ENCODE peak calls at places on chromosomes 11 and 22, in five cellular contexts. One of them, this sample, is unnamed.

GRCh38 chr11:70631624-70632047 is 233.3 kb downstream of the CTTN start:
- DNase-seq in pancreas: no peak
- DNase-seq in foreskin fibroblast: no peak
- DNase-seq in choroid plexus epithelial cell: no peak
- DNase-seq in retinal pigment epithelial cell: no peak
- DNase-seq in this sample: no peak

GRCh38 chr11:79439893-79440450 is 858 bp downstream of the TENM4 start:
- DNase-seq in pancreas: peak; percentile 23
- DNase-seq in foreskin fibroblast: no peak
- DNase-seq in choroid plexus epithelial cell: peak; percentile 16
- DNase-seq in retinal pigment epithelial cell: no peak
- DNase-seq in this sample: no peak

GRCh38 chr11:96448225-96448624 is 58.4 kb downstream of the JRKL start:
- DNase-seq in pancreas: no peak
- DNase-seq in foreskin fibroblast: no peak
- DNase-seq in choroid plexus epithelial cell: no peak
- DNase-seq in retinal pigment epithelial cell: no peak
- DNase-seq in this sample: no peak

GRCh38 chr11:78290293-78291176 is 101.8 kb downstream of the USP35 start:
- DNase-seq in pancreas: peak; percentile 20
- DNase-seq in foreskin fibroblast: peak; percentile 86
- DNase-seq in choroid plexus epithelial cell: peak; percentile 98
- DNase-seq in retinal pigment epithelial cell: no peak
- DNase-seq in this sample: peak; percentile 96

GRCh38 chr22:46107089-46107664 is 43.1 kb upstream of the PPARA start:
- DNase-seq in pancreas: peak; percentile 90
- DNase-seq in foreskin fibroblast: peak; percentile 58
- DNase-seq in choroid plexus epithelial cell: no peak
- DNase-seq in retinal pigment epithelial cell: no peak
- DNase-seq in this sample: no peak

GRCh38 chr11:105935791-105936190 is 86.2 kb downstream of the MSANTD4 start:
- DNase-seq in pancreas: no peak
- DNase-seq in foreskin fibroblast: peak; percentile 55
- DNase-seq in choroid plexus epithelial cell: no peak
- DNase-seq in retinal pigment epithelial cell: no peak
- DNase-seq in this sample: peak; percentile 30

GRCh38 chr22:46108564-46109473 is 41.5 kb upstream of the PPARA start:
- DNase-seq in pancreas: peak; percentile 80
- DNase-seq in foreskin fibroblast: peak; percentile 82
- DNase-seq in choroid plexus epithelial cell: peak; percentile 42
- DNase-seq in retinal pigment epithelial cell: no peak
- DNase-seq in this sample: peak; percentile 31

GRCh38 chr11:26860411-26860810 is 133.5 kb upstream of the FIBIN start:
- DNase-seq in pancreas: no peak
- DNase-seq in foreskin fibroblast: peak; percentile 55
- DNase-seq in choroid plexus epithelial cell: no peak
- DNase-seq in retinal pigment epithelial cell: no peak
- DNase-seq in this sample: no peak

GRCh38 chr11:124961972-124962609 is 8.1 kb downstream of the CCDC15 start:
- DNase-seq in pancreas: no peak
- DNase-seq in foreskin fibroblast: peak; percentile 88
- DNase-seq in choroid plexus epithelial cell: peak; percentile 93
- DNase-seq in retinal pigment epithelial cell: peak; percentile 37
- DNase-seq in this sample: peak; percentile 91

GRCh38 chr11:22466809-22467208 is 128.6 kb downstream of the SLC17A6 start:
- DNase-seq in pancreas: no peak
- DNase-seq in foreskin fibroblast: peak; percentile 1
- DNase-seq in choroid plexus epithelial cell: peak; percentile 48
- DNase-seq in retinal pigment epithelial cell: peak; percentile 99
- DNase-seq in this sample: peak; percentile 89

GRCh38 chr11:57214494-57214893 is 22.6 kb downstream of the APLNR start:
- DNase-seq in pancreas: no peak
- DNase-seq in foreskin fibroblast: peak; percentile 89
- DNase-seq in choroid plexus epithelial cell: peak; percentile 77
- DNase-seq in retinal pigment epithelial cell: peak; percentile 62
- DNase-seq in this sample: peak; percentile 75

GRCh38 chr22:27879923-27880322 is 39.1 kb downstream of the PITPNB start:
- DNase-seq in pancreas: no peak
- DNase-seq in foreskin fibroblast: peak; percentile 56
- DNase-seq in choroid plexus epithelial cell: peak; percentile 72
- DNase-seq in retinal pigment epithelial cell: no peak
- DNase-seq in this sample: peak; percentile 65

GRCh38 chr11:124311677-124312076 is 2.1 kb downstream of the OR8D1 start:
- DNase-seq in pancreas: no peak
- DNase-seq in foreskin fibroblast: no peak
- DNase-seq in choroid plexus epithelial cell: no peak
- DNase-seq in retinal pigment epithelial cell: no peak
- DNase-seq in this sample: no peak

GRCh38 chr11:44997566-44997965 is 46.9 kb upstream of the TP53I11 start:
- DNase-seq in pancreas: no peak
- DNase-seq in foreskin fibroblast: no peak
- DNase-seq in choroid plexus epithelial cell: no peak
- DNase-seq in retinal pigment epithelial cell: no peak
- DNase-seq in this sample: no peak

GRCh38 chr22:17121235-17122195 is at the start of gene TMEM121B:
- DNase-seq in pancreas: peak; percentile 70
- DNase-seq in foreskin fibroblast: peak; percentile 80
- DNase-seq in choroid plexus epithelial cell: peak; percentile 44
- DNase-seq in retinal pigment epithelial cell: peak; percentile 8
- DNase-seq in this sample: peak; percentile 47

GRCh38 chr22:27534720-27535125 is 266.8 kb downstream of the MN1 start:
- DNase-seq in pancreas: no peak
- DNase-seq in foreskin fibroblast: peak; percentile 52
- DNase-seq in choroid plexus epithelial cell: peak; percentile 92
- DNase-seq in retinal pigment epithelial cell: no peak
- DNase-seq in this sample: peak; percentile 80

GRCh38 chr22:44337658-44338004 is 24.9 kb upstream of the SHISAL1 start:
- DNase-seq in pancreas: no peak
- DNase-seq in foreskin fibroblast: peak; percentile 85
- DNase-seq in choroid plexus epithelial cell: peak; percentile 65
- DNase-seq in retinal pigment epithelial cell: no peak
- DNase-seq in this sample: peak; percentile 76

DNA sequence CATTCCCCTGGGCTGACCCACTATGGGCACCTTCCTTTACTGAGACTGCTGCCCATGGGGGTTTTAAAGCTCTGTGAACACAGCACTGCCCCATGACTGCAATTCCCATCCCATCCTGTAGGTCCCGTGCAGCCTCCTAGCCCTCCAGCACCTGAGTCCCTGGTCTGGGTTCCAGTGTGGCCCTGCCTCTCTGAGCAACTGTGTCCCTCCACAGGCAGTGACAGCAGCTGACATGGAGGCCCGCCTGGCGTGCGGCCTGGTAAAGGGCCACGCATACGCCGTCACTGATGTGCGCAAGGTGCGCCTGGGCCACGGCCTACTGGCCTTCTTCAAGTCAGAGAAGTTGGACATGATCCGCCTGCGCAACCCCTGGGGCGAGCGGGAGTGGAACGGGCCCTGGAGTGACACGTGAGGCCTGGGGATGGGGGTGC is 12.6 kb downstream of the OMP start:
- DNase-seq in pancreas: no peak
- DNase-seq in foreskin fibroblast: no peak
- DNase-seq in choroid plexus epithelial cell: no peak
- DNase-seq in retinal pigment epithelial cell: no peak
- DNase-seq in this sample: no peak
- TF ChIP-seq CTCF in pancreas: no peak
- TF ChIP-seq CTCF in foreskin fibroblast: peak; percentile 6
- TF ChIP-seq CTCF in choroid plexus epithelial cell: peak; percentile 43
- TF ChIP-seq CTCF in retinal pigment epithelial cell: peak; percentile 35
- TF ChIP-seq CTCF in this sample: peak; percentile 22

DNA sequence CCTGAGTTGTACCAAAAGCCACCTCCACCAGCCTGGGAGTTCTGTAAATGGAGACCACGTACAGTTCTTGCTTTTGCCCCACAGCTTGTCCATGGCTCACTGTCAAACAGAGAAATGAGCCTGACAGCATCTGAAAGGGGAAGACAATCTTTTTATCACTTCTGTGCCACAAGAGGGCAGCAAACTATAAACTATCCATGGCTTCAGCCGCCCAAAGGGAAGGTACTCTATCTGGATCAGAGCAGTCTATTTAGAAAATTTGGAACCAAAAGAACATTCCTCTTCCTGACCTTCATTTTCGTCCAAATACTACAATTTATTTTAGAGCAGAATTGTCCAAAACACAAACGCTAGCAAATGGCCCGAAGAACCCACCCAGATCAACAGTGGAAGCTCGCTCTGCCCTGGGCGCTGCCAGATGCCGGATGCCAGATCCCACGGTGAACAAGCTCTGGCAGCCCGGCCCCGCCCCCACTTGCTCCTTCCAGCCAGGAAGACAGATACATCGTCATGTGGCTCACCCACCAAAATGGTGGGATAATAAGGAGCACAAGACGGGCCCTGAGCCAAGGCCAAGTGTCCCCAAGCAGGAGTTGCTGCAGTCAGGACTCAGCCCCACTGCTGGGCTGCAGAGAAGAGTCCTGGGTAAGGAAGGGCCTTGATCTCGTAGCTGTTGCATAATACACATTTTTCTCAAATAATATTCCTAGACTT is 23.9 kb upstream of the SCGB1A1 start:
- DNase-seq in pancreas: peak; percentile 54
- DNase-seq in foreskin fibroblast: peak; percentile 91
- DNase-seq in choroid plexus epithelial cell: peak; percentile 92
- DNase-seq in retinal pigment epithelial cell: no peak
- DNase-seq in this sample: peak; percentile 91
- H3K4me3 ChIP-seq in pancreas: peak overlapping the region; percentile 27
- H3K4me3 ChIP-seq in foreskin fibroblast: peak overlapping the region; percentile 26
- H3K4me3 ChIP-seq in choroid plexus epithelial cell: peak overlapping the region; percentile 51
- H3K4me3 ChIP-seq in retinal pigment epithelial cell: peak overlapping the region; percentile 41
- H3K4me3 ChIP-seq in this sample: peak overlapping the region; percentile 47

GRCh38 chr11:8225589-8226036 is 38.1 kb downstream of the LMO1 start:
- DNase-seq in pancreas: peak; percentile 49
- DNase-seq in foreskin fibroblast: peak; percentile 73
- DNase-seq in choroid plexus epithelial cell: peak; percentile 68
- DNase-seq in retinal pigment epithelial cell: peak; percentile 13
- DNase-seq in this sample: peak; percentile 71

GRCh38 chr11:8224711-8225110 is 39.0 kb downstream of the LMO1 start:
- DNase-seq in pancreas: no peak
- DNase-seq in foreskin fibroblast: no peak
- DNase-seq in choroid plexus epithelial cell: no peak
- DNase-seq in retinal pigment epithelial cell: no peak
- DNase-seq in this sample: no peak

GRCh38 chr11:8228206-8228605 is 35.5 kb downstream of the LMO1 start:
- DNase-seq in pancreas: no peak
- DNase-seq in foreskin fibroblast: no peak
- DNase-seq in choroid plexus epithelial cell: no peak
- DNase-seq in retinal pigment epithelial cell: peak; percentile 37
- DNase-seq in this sample: no peak

GRCh38 chr11:8229299-8230177 is 34.1 kb downstream of the LMO1 start:
- DNase-seq in pancreas: peak; percentile 59
- DNase-seq in foreskin fibroblast: no peak
- DNase-seq in choroid plexus epithelial cell: no peak
- DNase-seq in retinal pigment epithelial cell: peak; percentile 74
- DNase-seq in this sample: peak; percentile 21

DNA sequence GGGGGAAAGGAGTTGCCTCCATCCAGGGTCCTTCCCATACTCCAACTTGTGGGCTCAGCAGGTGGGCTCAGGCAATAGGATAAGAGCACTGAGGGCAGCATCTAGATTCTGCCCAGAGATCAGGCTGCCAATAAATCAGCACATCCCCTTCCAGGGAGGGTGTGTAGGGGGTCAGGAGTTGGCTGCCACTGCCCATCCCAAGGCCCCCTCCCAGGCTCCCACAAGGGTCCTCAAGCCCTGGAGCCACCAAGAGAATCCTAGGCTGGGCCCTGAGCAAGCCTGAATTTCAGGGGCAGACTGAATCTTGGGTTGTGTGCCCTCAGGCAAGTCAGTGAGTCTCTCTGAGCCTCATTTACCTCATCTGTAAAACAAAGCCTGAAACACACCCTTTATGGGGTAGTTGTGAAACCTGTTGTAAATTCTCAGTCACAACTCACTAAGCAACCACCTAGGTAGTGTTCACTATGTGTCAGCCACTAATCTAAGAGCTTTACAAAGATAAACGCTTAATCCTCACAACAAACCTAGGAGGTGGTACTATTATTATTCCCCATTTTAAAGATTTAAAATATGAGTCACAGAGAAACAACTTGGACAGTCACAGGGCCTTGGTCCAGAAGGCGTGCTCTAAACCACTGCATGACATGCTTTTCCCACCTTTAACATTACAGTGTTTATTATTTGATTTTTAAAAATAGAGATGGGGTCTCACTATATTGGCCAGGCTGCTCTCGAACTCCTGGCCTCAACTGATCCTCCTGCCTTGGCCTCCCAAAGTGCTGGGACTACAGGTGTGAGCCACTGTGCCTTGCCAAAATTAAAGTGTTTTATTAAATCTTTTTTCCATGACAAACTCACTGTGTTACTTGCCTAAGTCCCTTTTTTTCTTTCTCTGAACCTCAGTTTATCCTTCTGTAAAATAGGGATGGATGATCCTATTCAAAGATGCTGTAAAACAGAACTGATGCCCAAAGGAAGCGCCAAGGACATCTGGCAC is 36.2 kb downstream of the LMO1 start:
- DNase-seq in pancreas: no peak
- DNase-seq in foreskin fibroblast: peak; percentile 15
- DNase-seq in choroid plexus epithelial cell: no peak
- DNase-seq in retinal pigment epithelial cell: peak; percentile 78
- DNase-seq in this sample: no peak
- TF ChIP-seq CTCF in pancreas: no peak
- TF ChIP-seq CTCF in foreskin fibroblast: no peak
- TF ChIP-seq CTCF in choroid plexus epithelial cell: no peak
- TF ChIP-seq CTCF in retinal pigment epithelial cell: no peak
- TF ChIP-seq CTCF in this sample: no peak

GRCh38 chr11:60124802-60125432 is 36.5 kb downstream of the MS4A2 start:
- DNase-seq in pancreas: no peak
- DNase-seq in foreskin fibroblast: no peak
- DNase-seq in choroid plexus epithelial cell: no peak
- DNase-seq in retinal pigment epithelial cell: no peak
- DNase-seq in this sample: no peak
- H3K4me3 ChIP-seq in pancreas: no peak overlapping the region
- H3K4me3 ChIP-seq in foreskin fibroblast: no peak overlapping the region
- H3K4me3 ChIP-seq in choroid plexus epithelial cell: no peak overlapping the region
- H3K4me3 ChIP-seq in retinal pigment epithelial cell: no peak overlapping the region
- H3K4me3 ChIP-seq in this sample: no peak overlapping the region

DNA sequence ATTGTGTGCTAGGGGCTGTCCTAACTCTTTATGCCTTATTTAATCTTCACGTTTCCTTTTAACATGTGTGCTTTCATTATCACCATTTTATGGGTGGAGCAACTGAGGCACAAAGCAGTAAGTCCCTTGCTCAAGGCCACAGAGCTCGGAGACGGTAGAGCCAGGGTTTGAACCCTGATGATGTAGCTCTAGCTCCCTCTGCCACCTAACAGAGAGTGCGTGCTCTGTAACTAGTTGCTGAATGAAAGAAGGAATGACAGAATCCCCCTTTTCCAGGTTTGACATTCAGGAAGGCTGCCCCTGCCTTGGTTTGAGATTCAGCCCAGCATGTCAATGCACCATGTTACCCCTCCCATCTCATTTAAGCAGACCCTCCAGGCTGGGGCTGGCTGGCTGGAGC is 193.3 kb upstream of the NAV2 start:
- DNase-seq in pancreas: no peak
- DNase-seq in foreskin fibroblast: no peak
- DNase-seq in choroid plexus epithelial cell: no peak
- DNase-seq in retinal pigment epithelial cell: no peak
- DNase-seq in this sample: no peak
- TF ChIP-seq CTCF in pancreas: no peak
- TF ChIP-seq CTCF in foreskin fibroblast: no peak
- TF ChIP-seq CTCF in choroid plexus epithelial cell: peak; percentile 15
- TF ChIP-seq CTCF in retinal pigment epithelial cell: no peak
- TF ChIP-seq CTCF in this sample: no peak

GRCh38 chr11:65946655-65947054 is 1.4 kb downstream of the TSGA10IP start:
- DNase-seq in pancreas: no peak
- DNase-seq in foreskin fibroblast: no peak
- DNase-seq in choroid plexus epithelial cell: no peak
- DNase-seq in retinal pigment epithelial cell: no peak
- DNase-seq in this sample: no peak
- H3K4me3 ChIP-seq in pancreas: no peak overlapping the region
- H3K4me3 ChIP-seq in foreskin fibroblast: no peak overlapping the region
- H3K4me3 ChIP-seq in choroid plexus epithelial cell: no peak overlapping the region
- H3K4me3 ChIP-seq in retinal pigment epithelial cell: no peak overlapping the region
- H3K4me3 ChIP-seq in this sample: no peak overlapping the region